ENCODE peak calls at places on chromosomes 4 and X, in ten cellular contexts. N, U, X, E, A, P, S, J, T and F are unnamed samples.

GRCh38 chr4:38606587-38606905 is 57.5 kb upstream of the KLF3 start:
- DNase-seq in N (no peak), U (no peak), X (no peak), E (no peak), A (no peak), P (no peak), S (no peak), J (no peak), T (no peak), F (no peak)

GRCh38 chr4:148261861-148262260 is 180.4 kb downstream of the NR3C2 start:
- DNase-seq in N (no peak), U (no peak), X (no peak), E (no peak), A (no peak), P (no peak), S (peak), J (no peak), T (no peak), F (no peak)

GRCh38 chr4:140427104-140427918 is at the start of gene CLGN:
- DNase-seq in N (peak), U (peak), X (no peak), E (peak), A (peak), P (peak), S (peak), J (peak), T (peak), F (peak)

GRCh38 chr4:139099366-139099982 is 77.5 kb downstream of the ELF2 start:
- DNase-seq in N (peak), U (peak), X (no peak), E (peak), A (peak), P (peak), S (peak), J (peak), T (peak), F (peak)

GRCh38 chrX:134377537-134377936 is 82.4 kb upstream of the HPRT1 start:
- DNase-seq in N (no peak), U (no peak), X (no peak), E (peak), A (no peak), P (peak), S (peak), J (peak), T (no peak), F (no peak)

GRCh38 chr4:119955256-119955655 is 111.4 kb downstream of the MAD2L1 start:
- DNase-seq in N (no peak), U (no peak), X (no peak), E (no peak), A (no peak), P (no peak), S (no peak), J (no peak), T (no peak), F (no peak)

GRCh38 chr4:81963005-81963404 is 410.8 kb downstream of the HNRNPD start:
- DNase-seq in N (no peak), U (no peak), X (no peak), E (no peak), A (no peak), P (no peak), S (no peak), J (no peak), T (no peak), F (no peak)

GRCh38 chrX:124555036-124555595 is 208.8 kb downstream of the SH2D1A start:
- DNase-seq in N (no peak), U (no peak), X (no peak), E (peak), A (no peak), P (no peak), S (peak), J (no peak), T (no peak), F (no peak)

GRCh38 chr4:53713767-53714166 is 122.5 kb upstream of the LNX1 start:
- DNase-seq in N (no peak), U (no peak), X (no peak), E (no peak), A (no peak), P (no peak), S (no peak), J (no peak), T (no peak), F (no peak)

GRCh38 chrX:70293621-70294020 is 3.7 kb downstream of the KIF4A start:
- DNase-seq in N (no peak), U (no peak), X (no peak), E (no peak), A (no peak), P (no peak), S (no peak), J (no peak), T (no peak), F (no peak)

GRCh38 chr4:164383187-164384181 is 370.4 kb upstream of the SMIM31 start:
- DNase-seq in N (no peak), U (peak), X (no peak), E (peak), A (peak), P (peak), S (peak), J (peak), T (no peak), F (peak)

GRCh38 chr4:153488006-153488718 is 22.0 kb downstream of the TMEM131L start:
- DNase-seq in N (peak), U (no peak), X (no peak), E (no peak), A (peak), P (no peak), S (no peak), J (no peak), T (no peak), F (no peak)

GRCh38 chr4:3035674-3036073 is 38.7 kb downstream of the HTT-AS start:
- DNase-seq in N (peak), U (no peak), X (no peak), E (no peak), A (no peak), P (no peak), S (no peak), J (no peak), T (no peak), F (no peak)

GRCh38 chr4:168218663-168219062 is 99.9 kb downstream of the DDX60 start:
- DNase-seq in N (no peak), U (no peak), X (no peak), E (no peak), A (no peak), P (no peak), S (peak), J (peak), T (no peak), F (no peak)

GRCh38 chr4:165325732-165326512 is 1.5 kb upstream of the MSMO1 start:
- DNase-seq in N (no peak), U (peak), X (no peak), E (peak), A (no peak), P (no peak), S (peak), J (peak), T (no peak), F (no peak)

GRCh38 chr4:123299212-123299651 is 97.4 kb upstream of the SPRY1 start:
- DNase-seq in N (no peak), U (no peak), X (no peak), E (no peak), A (no peak), P (no peak), S (peak), J (no peak), T (no peak), F (no peak)

GRCh38 chr4:25859429-25860148 is 3.2 kb downstream of the SEL1L3 start:
- DNase-seq in N (peak), U (no peak), X (no peak), E (no peak), A (no peak), P (no peak), S (no peak), J (no peak), T (no peak), F (no peak)

GRCh38 chrX:10549280-10549679 is 71.1 kb downstream of the MID1 start:
- DNase-seq in N (no peak), U (no peak), X (no peak), E (no peak), A (no peak), P (no peak), S (peak), J (no peak), T (no peak), F (no peak)

GRCh38 chr4:11451720-11452119 is 23.0 kb upstream of the HS3ST1 start:
- DNase-seq in N (no peak), U (no peak), X (no peak), E (no peak), A (no peak), P (no peak), S (no peak), J (no peak), T (no peak), F (no peak)

GRCh38 chr4:19729873-19730735 is 521.6 kb upstream of the SLIT2 start:
- DNase-seq in N (no peak), U (no peak), X (no peak), E (no peak), A (peak), P (no peak), S (peak), J (no peak), T (no peak), F (no peak)

GRCh38 chrX:103688949-103689348 is 2.5 kb upstream of the MORF4L2 start:
- DNase-seq in N (peak), U (peak), X (no peak), E (peak), A (no peak), P (no peak), S (peak), J (peak), T (no peak), F (no peak)

GRCh38 chr4:85861064-85861767 is 386.3 kb downstream of the ARHGAP24 start:
- DNase-seq in N (no peak), U (no peak), X (no peak), E (peak), A (no peak), P (no peak), S (no peak), J (no peak), T (no peak), F (no peak)

GRCh38 chr4:68180858-68181531 is 51.3 kb upstream of the TMPRSS11F start:
- DNase-seq in N (no peak), U (no peak), X (no peak), E (no peak), A (no peak), P (no peak), S (peak), J (peak), T (no peak), F (no peak)

GRCh38 chr4:25144870-25145481 is 15.3 kb downstream of the SEPSECS start:
- DNase-seq in N (peak), U (peak), X (no peak), E (peak), A (no peak), P (no peak), S (peak), J (peak), T (no peak), F (no peak)

GRCh38 chr4:101232074-101232776 is 115.1 kb downstream of the PPP3CA start:
- DNase-seq in N (no peak), U (no peak), X (peak), E (peak), A (no peak), P (no peak), S (peak), J (peak), T (peak), F (no peak)

GRCh38 chr4:80387390-80388283 is 52.1 kb downstream of the CFAP299 start:
- DNase-seq in N (no peak), U (no peak), X (no peak), E (no peak), A (no peak), P (no peak), S (no peak), J (no peak), T (no peak), F (no peak)

GRCh38 chr4:94419956-94420355 is 31.8 kb upstream of the PDLIM5 start:
- DNase-seq in N (no peak), U (no peak), X (no peak), E (peak), A (no peak), P (no peak), S (no peak), J (peak), T (no peak), F (no peak)

GRCh38 chrX:1071351-1071750 is 141.1 kb downstream of the CRLF2 start:
- DNase-seq in N (no peak), U (no peak), X (no peak), E (no peak), A (no peak), P (no peak), S (no peak), J (no peak), T (no peak), F (no peak)

GRCh38 chr4:76665139-76665538 is 230.1 kb downstream of the SHROOM3 start:
- DNase-seq in N (no peak), U (no peak), X (no peak), E (no peak), A (no peak), P (no peak), S (peak), J (peak), T (no peak), F (no peak)

GRCh38 chr4:90443231-90443630 is 316.0 kb downstream of the CCSER1 start:
- DNase-seq in N (no peak), U (no peak), X (no peak), E (no peak), A (no peak), P (no peak), S (no peak), J (no peak), T (no peak), F (no peak)

GRCh38 chr4:85391011-85391410 is 83.9 kb upstream of the ARHGAP24 start:
- DNase-seq in N (no peak), U (no peak), X (no peak), E (no peak), A (no peak), P (no peak), S (no peak), J (no peak), T (no peak), F (no peak)

GRCh38 chr4:138449938-138450337 is 207.8 kb upstream of the SLC7A11 start:
- DNase-seq in N (no peak), U (no peak), X (no peak), E (peak), A (no peak), P (no peak), S (no peak), J (no peak), T (no peak), F (no peak)

GRCh38 chrX:139738581-139738980 is 30.6 kb upstream of the MCF2 start:
- DNase-seq in N (no peak), U (no peak), X (no peak), E (no peak), A (no peak), P (no peak), S (peak), J (no peak), T (no peak), F (no peak)

GRCh38 chrX:10041383-10041782 is 74.2 kb downstream of the CLDN34 start:
- DNase-seq in N (no peak), U (peak), X (no peak), E (no peak), A (no peak), P (no peak), S (peak), J (peak), T (no peak), F (no peak)

DNA sequence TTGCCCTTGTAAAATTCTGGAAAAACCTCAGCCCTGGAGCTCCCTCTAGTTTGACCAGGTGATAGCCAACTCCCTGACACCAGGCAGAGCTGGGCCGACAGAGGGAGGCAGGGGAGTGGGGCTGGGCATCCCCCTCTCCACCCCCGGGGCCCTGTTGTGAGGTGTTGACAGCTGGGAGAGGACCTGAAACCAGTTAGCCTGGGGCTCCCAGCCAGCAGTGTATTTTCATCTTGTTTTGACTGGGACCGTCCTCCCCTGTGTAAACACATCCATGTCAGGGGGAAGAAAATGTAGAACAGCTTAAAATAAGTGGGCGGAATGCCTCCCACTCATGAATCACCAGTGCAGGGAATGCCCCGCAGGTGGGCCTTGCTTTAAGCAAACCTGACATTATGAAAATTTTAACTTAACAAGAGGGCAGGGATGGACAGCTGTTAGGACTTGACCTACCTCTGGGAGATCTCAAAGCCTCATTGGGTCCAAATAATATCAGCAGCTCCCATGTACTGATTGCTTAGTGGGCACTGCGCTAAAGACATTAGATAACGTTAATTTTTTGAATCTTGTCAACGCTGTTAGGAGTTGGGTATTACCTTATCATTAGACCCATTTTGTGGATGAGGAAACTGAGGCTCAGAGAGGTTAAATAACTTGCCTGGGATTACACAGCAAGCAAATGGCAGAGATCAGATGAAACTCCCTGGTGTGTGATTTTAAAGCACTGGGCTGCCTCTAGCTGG is 45.9 kb downstream of the TSC22D3 start:
- DNase-seq in N (peak), U (peak), X (no peak), E (peak), A (peak), P (no peak), S (no peak), J (no peak), T (peak), F (no peak)
- TF ChIP-seq CTCF in N (no peak), U (no peak), X (no peak), E (peak), A (no peak), P (no peak), S (peak), J (no peak), T (no peak), F (no peak)

GRCh38 chrX:57329008-57329407 is 42.5 kb downstream of the FAAH2 start:
- DNase-seq in N (no peak), U (peak), X (no peak), E (no peak), A (no peak), P (no peak), S (no peak), J (peak), T (no peak), F (no peak)
- TF ChIP-seq CTCF in N (no peak), U (peak), X (no peak), E (no peak), A (no peak), P (peak), S (no peak), J (no peak), T (no peak), F (peak)

GRCh38 chr4:4384837-4385236 is 2.1 kb upstream of the NSG1 start:
- DNase-seq in N (no peak), U (peak), X (no peak), E (no peak), A (no peak), P (peak), S (no peak), J (peak), T (peak), F (peak)
- TF ChIP-seq CTCF in N (peak), U (peak), X (no peak), E (peak), A (no peak), P (peak), S (peak), J (no peak), T (no peak), F (peak)

DNA sequence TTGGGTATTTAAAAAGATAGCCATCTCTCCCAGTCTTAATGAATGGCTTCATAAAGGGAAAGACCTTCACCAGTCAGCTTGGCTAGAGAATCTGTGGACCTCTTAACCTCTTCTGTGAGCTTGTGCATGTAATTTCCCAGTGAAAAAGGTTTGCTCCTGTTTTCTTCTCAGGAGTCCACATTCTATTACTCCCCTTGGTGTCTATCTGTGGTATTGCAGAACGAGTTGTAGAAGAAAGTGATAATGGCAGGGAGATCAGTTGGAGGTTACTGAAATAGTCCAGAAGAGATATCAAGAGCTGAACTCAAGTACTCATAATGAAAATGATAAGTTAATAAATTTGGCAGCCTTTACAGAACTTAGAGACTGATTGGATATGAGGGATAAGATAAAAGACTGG is 16.5 kb upstream of the VAMP7 start:
- DNase-seq in N (no peak), U (peak), X (no peak), E (no peak), A (no peak), P (no peak), S (no peak), J (peak), T (no peak), F (no peak)
- TF ChIP-seq CTCF in N (no peak), U (peak), X (no peak), E (peak), A (no peak), P (peak), S (no peak), J (no peak), T (no peak), F (no peak)